ENCODE peak calls at places on chromosomes 12 and 14, in five cellular contexts. F is astrocyte of the spinal cord; R is stimulated activated CD8-positive, alpha-beta memory T cell treated with anti-CD3 and anti-CD28 coated beads, Interleukin-15, amount 100 ng/mL, for 1 hour; X is amygdala; U is HEK293T. P is an unnamed sample.

GRCh38 chr12:495466-495865 is 35.7 kb downstream of the B4GALNT3 start:
- DNase-seq in U (no peak), X (no peak), F (no peak), R (no peak), P (no peak)

GRCh38 chr14:89603938-89604480 is 187.0 kb upstream of the FOXN3 start:
- DNase-seq in X (no peak), U (no peak), R (no peak), F (no peak), P (no peak)

GRCh38 chr14:24261256-24261968 is 1.6 kb downstream of the TGM1 start:
- DNase-seq in U (no peak), F (no peak), R (no peak), X (no peak), P (no peak)

GRCh38 chr12:104733717-104734175 is 224.3 kb downstream of the SLC41A2 start:
- DNase-seq in U (peak; percentile 31), R (no peak), X (no peak), F (no peak), P (no peak)

GRCh38 chr12:66288121-66288520 is 14.2 kb upstream of the HELB start:
- DNase-seq in U (no peak), F (no peak), X (no peak), R (peak; percentile 35), P (no peak)

GRCh38 chr14:92964124-92965109 is 41.5 kb downstream of the CHGA start:
- DNase-seq in X (no peak), R (no peak), F (no peak), U (no peak), P (no peak)

GRCh38 chr12:131097247-131098177 is 143.8 kb downstream of the ADGRD1 start:
- DNase-seq in F (no peak), R (no peak), X (no peak), U (no peak), P (no peak)

GRCh38 chr14:92308676-92309075 is 14.3 kb upstream of the SLC24A4 start:
- DNase-seq in F (no peak), U (no peak), R (no peak), X (no peak), P (no peak)

GRCh38 chr12:26378721-26379120 is 183.3 kb downstream of the SSPN start:
- DNase-seq in F (no peak), U (no peak), X (no peak), R (no peak), P (no peak)

GRCh38 chr14:58118097-58118496 is 33.9 kb downstream of the ARMH4 start:
- DNase-seq in R (no peak), F (no peak), X (no peak), U (no peak), P (no peak)

GRCh38 chr12:93862424-93862823 is 185.2 kb downstream of the CRADD start:
- DNase-seq in X (no peak), U (no peak), R (no peak), F (no peak), P (no peak)

GRCh38 chr12:42372154-42372791 is 46.3 kb downstream of the PPHLN1 start:
- DNase-seq in F (peak; percentile 28), X (no peak), U (peak; percentile 56), R (no peak), P (peak; percentile 38)

GRCh38 chr12:99605-100004 is 33.0 kb downstream of the IQSEC3 start:
- DNase-seq in X (no peak), U (no peak), R (no peak), F (peak; percentile 15), P (no peak)

GRCh38 chr12:19847294-19848059 is 408.2 kb downstream of the AEBP2 start:
- DNase-seq in R (no peak), U (no peak), X (no peak), F (peak; percentile 69), P (peak; percentile 50)

GRCh38 chr14:54025661-54026060 is 69.0 kb upstream of the BMP4 start:
- DNase-seq in U (peak; percentile 28), F (peak; percentile 31), R (no peak), X (no peak), P (peak; percentile 30)

GRCh38 chr14:91358654-91359210 is 58.9 kb downstream of the CCDC88C start:
- DNase-seq in R (no peak), X (no peak), F (no peak), U (no peak), P (no peak)

GRCh38 chr12:15852383-15852782 is 29.8 kb upstream of the STRAP start:
- DNase-seq in R (no peak), U (no peak), F (peak; percentile 53), X (no peak), P (peak; percentile 26)

GRCh38 chr14:26597136-26598080 is at the start of gene NOVA1:
- DNase-seq in F (peak; percentile 22), U (peak; percentile 12), R (no peak), X (peak; percentile 20), P (peak; percentile 21)

GRCh38 chr12:122060069-122060468 is 18.5 kb upstream of the MLXIP start:
- DNase-seq in F (no peak), R (no peak), U (no peak), X (no peak), P (no peak)